ENCODE peak calls at places on chromosomes 7 and 10, in four cellular contexts. H is uterus, Q is coronary artery, V is sigmoid colon. R is an unnamed sample.

GRCh38 chr7:151341357-151342101 is at the start of gene NUB1:
- DNase-seq in H (peak), Q (peak), V (peak), R (peak)

GRCh38 chr7:157714166-157715070 is 377.6 kb downstream of the DNAJB6 start:
- DNase-seq in H (no peak), Q (no peak), V (peak), R (peak)

GRCh38 chr10:35876248-35876647 is 234.2 kb upstream of the FZD8 start:
- DNase-seq in H (no peak), Q (no peak), V (no peak), R (no peak)

GRCh38 chr10:7168414-7168813 is 242.4 kb downstream of the SFMBT2 start:
- DNase-seq in H (no peak), Q (no peak), V (no peak), R (no peak)

GRCh38 chr10:58969578-58969977 is 206.9 kb upstream of the PHYHIPL start:
- DNase-seq in H (no peak), Q (no peak), V (no peak), R (no peak)

GRCh38 chr7:133771778-133772421 is 355.2 kb upstream of the LRGUK start:
- DNase-seq in H (no peak), Q (no peak), V (no peak), R (no peak)

GRCh38 chr7:94253696-94254095 is 141.0 kb upstream of the COL1A2 start:
- DNase-seq in H (no peak), Q (no peak), V (no peak), R (no peak)

GRCh38 chr10:43922335-43923280 is 273.9 kb upstream of the ZNF32 start:
- DNase-seq in H (no peak), Q (peak), V (no peak), R (no peak)

GRCh38 chr10:91549296-91549695 is 83.6 kb downstream of the PPP1R3C start:
- DNase-seq in H (no peak), Q (no peak), V (no peak), R (no peak)

GRCh38 chr7:34837316-34837715 is 179.3 kb downstream of the NPSR1 start:
- DNase-seq in H (no peak), Q (no peak), V (no peak), R (no peak)

GRCh38 chr7:29748286-29749099 is 57.8 kb upstream of the WIPF3 start:
- DNase-seq in H (no peak), Q (no peak), V (no peak), R (no peak)

GRCh38 chr7:120991133-120991532 is 2.6 kb downstream of the CPED1 start:
- DNase-seq in H (no peak), Q (no peak), V (no peak), R (no peak)

GRCh38 chr7:29808075-29808786 is 1.9 kb downstream of the WIPF3 start:
- DNase-seq in H (no peak), Q (no peak), V (no peak), R (no peak)

GRCh38 chr7:43655584-43655983 is 72.7 kb downstream of the STK17A start:
- DNase-seq in H (no peak), Q (no peak), V (no peak), R (no peak)

GRCh38 chr7:127927339-127927679 is 103.9 kb downstream of the LRRC4 start:
- DNase-seq in H (no peak), Q (no peak), V (no peak), R (peak)

GRCh38 chr10:113953505-113954272 is 90.0 kb upstream of the ADRB1 start:
- DNase-seq in H (no peak), Q (no peak), V (no peak), R (no peak)

GRCh38 chr7:118559207-118559606 is 334.7 kb downstream of the ANKRD7 start:
- DNase-seq in H (no peak), Q (no peak), V (no peak), R (no peak)

GRCh38 chr7:159039716-159040115 is 105.0 kb downstream of the VIPR2 start:
- DNase-seq in H (no peak), Q (no peak), V (peak), R (no peak)

GRCh38 chr10:3807221-3807927 is 22.4 kb upstream of the KLF6 start:
- DNase-seq in H (no peak), Q (no peak), V (no peak), R (no peak)

GRCh38 chr10:116947838-116948529 is 57.0 kb downstream of the SHTN1 start:
- DNase-seq in H (no peak), Q (no peak), V (no peak), R (no peak)

GRCh38 chr7:151381333-151382078 is 28.3 kb downstream of the WDR86 start:
- DNase-seq in H (no peak), Q (no peak), V (no peak), R (no peak)

GRCh38 chr7:38182450-38182849 is 4.4 kb downstream of the STARD3NL start:
- DNase-seq in H (no peak), Q (no peak), V (no peak), R (no peak)

GRCh38 chr10:94315975-94316464 is 46.7 kb downstream of the NOC3L start:
- DNase-seq in H (no peak), Q (no peak), V (no peak), R (no peak)

GRCh38 chr10:79073784-79074432 is 5.1 kb downstream of the ZMIZ1 start:
- DNase-seq in H (peak), Q (no peak), V (peak), R (peak)

GRCh38 chr10:63798599-63799498 is 277.6 kb downstream of the REEP3 start:
- DNase-seq in H (peak), Q (peak), V (peak), R (peak)

GRCh38 chr7:134947329-134947728 is 39.0 kb upstream of the AGBL3 start:
- DNase-seq in H (no peak), Q (no peak), V (no peak), R (no peak)

GRCh38 chr7:81268551-81268950 is 349.7 kb upstream of the SEMA3C start:
- DNase-seq in H (no peak), Q (no peak), V (no peak), R (no peak)

GRCh38 chr10:28587270-28587969 is 54.5 kb downstream of the WAC start:
- DNase-seq in H (no peak), Q (no peak), V (no peak), R (no peak)

GRCh38 chr7:21261627-21262564 is 166.0 kb upstream of the SP4 start:
- DNase-seq in H (no peak), Q (no peak), V (no peak), R (no peak)

DNA sequence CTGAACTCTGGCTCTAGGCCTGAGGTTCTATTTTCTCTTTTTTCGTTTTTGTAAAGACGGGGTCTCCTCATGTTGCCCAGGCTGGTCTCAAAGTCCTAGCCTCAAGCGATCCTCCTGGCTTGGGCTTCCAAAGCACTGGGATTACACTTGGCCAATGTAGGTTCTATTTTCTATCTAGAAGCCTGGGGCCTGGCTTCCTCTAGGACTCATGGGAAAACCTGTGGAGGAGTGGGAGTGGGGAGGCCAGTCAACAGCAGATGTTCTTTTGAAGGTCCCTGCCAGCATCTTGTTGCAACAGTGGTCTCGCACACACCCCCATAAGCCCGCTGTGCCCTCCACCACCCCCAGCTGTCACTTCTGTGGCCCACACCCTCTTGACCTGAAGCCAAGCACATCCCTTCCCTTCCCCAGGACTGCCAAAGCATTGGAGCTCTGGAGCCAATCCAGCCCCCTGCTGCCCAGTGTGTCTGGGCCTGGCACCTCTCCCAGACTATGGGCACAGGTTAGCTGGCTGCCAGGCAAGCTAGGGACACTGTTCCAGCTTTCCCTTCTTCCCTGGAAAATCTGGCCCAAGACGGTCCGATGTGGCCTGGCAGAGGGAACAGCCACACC is 1.9 kb upstream of the STX1A start:
- DNase-seq in H (no peak), Q (no peak), V (peak), R (peak)
- H3K27ac ChIP-seq in H (no peak), Q (peak), V (peak), R (peak)

GRCh38 chr7:19268737-19269136 is 123.5 kb upstream of the FERD3L start:
- DNase-seq in H (no peak), Q (no peak), V (no peak), R (no peak)
- H3K27ac ChIP-seq in H (no peak), Q (no peak), V (no peak), R (no peak)

GRCh38 chr7:131039836-131040235 is 287.8 kb upstream of the MKLN1 start:
- DNase-seq in H (no peak), Q (no peak), V (no peak), R (no peak)
- H3K27ac ChIP-seq in H (peak), Q (peak), V (peak), R (no peak)

GRCh38 chr7:106840342-106840741 is 24.7 kb upstream of the PIK3CG start:
- DNase-seq in H (no peak), Q (no peak), V (no peak), R (no peak)
- H3K27ac ChIP-seq in H (no peak), Q (no peak), V (no peak), R (no peak)

DNA sequence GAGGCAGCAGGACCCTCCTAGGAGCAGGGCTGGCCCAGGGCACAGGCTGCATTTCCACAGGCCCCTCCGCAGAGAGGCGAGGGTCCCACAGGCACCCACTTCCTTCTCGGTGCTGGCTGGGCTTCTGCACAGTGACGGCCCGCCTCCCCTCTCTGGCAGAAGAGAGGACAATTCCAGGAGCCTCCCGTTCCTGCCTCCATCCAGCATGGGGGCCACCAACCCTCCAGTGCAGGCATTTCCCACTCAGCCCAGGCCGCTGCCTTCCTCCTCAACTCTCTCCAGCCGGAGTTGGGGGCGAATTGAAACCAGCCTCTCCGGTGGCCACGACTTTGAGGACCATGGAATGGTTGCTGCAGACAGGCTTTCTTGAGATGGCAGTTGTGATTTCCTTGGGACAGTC is 125.0 kb upstream of the PPP2R2D start:
- DNase-seq in H (no peak), Q (peak), V (peak), R (no peak)
- H3K27ac ChIP-seq in H (no peak), Q (no peak), V (no peak), R (no peak)

GRCh38 chr10:66813122-66813521 is 112.7 kb upstream of the LRRTM3 start:
- DNase-seq in H (no peak), Q (no peak), V (no peak), R (no peak)
- H3K27ac ChIP-seq in H (no peak), Q (no peak), V (no peak), R (no peak)

R was measured in tibial artery.